ENCODE peak calls at places on chromosomes 1 and 21, in five cellular contexts. U is hypothalamus, J is HTR-8/SVneo, B is NCI-H1092, G is activated T-helper 1 cell treated with Interleukin-2 at 50 U/mL for 16 hours. Y is an unnamed sample.

GRCh38 chr1:234887026-234887910 is 241.4 kb downstream of the TOMM20 start:
- DNase-seq in U (no peak), J (no peak), B (no peak), G (no peak), Y (no peak)

GRCh38 chr1:163399976-163400375 is 78.2 kb downstream of the NUF2 start:
- DNase-seq in U (peak), J (no peak), B (peak), G (no peak), Y (no peak)

GRCh38 chr1:71049951-71050598 is 2.5 kb upstream of the PTGER3 start:
- DNase-seq in U (no peak), J (peak), B (peak), G (no peak), Y (peak)

GRCh38 chr1:201311356-201312011 is 28.2 kb downstream of the PKP1 start:
- DNase-seq in U (no peak), J (no peak), B (no peak), G (no peak), Y (no peak)

GRCh38 chr1:36351222-36351977 is 28.0 kb upstream of the EVA1B start:
- DNase-seq in U (no peak), J (peak), B (no peak), G (no peak), Y (peak)

GRCh38 chr1:51569284-51570062 is 47.4 kb upstream of the OSBPL9 start:
- DNase-seq in U (no peak), J (peak), B (no peak), G (no peak), Y (no peak)

GRCh38 chr1:3481836-3482589 is 27.5 kb downstream of the ARHGEF16 start:
- DNase-seq in U (no peak), J (peak), B (no peak), G (no peak), Y (no peak)

GRCh38 chr1:164868990-164869389 is 310.0 kb downstream of the PBX1 start:
- DNase-seq in U (no peak), J (no peak), B (no peak), G (no peak), Y (no peak)

GRCh38 chr21:31622397-31622796 is 37.1 kb upstream of the SOD1 start:
- DNase-seq in U (no peak), J (no peak), B (no peak), G (no peak), Y (no peak)

GRCh38 chr1:157080714-157081113 is 18.9 kb downstream of the ETV3L start:
- DNase-seq in U (no peak), J (no peak), B (no peak), G (no peak), Y (no peak)

GRCh38 chr1:74356493-74356892 is 121.3 kb downstream of the TNNI3K start:
- DNase-seq in U (no peak), J (no peak), B (no peak), G (no peak), Y (no peak)

GRCh38 chr1:116164890-116165176 is 53.6 kb downstream of the MAB21L3 start:
- DNase-seq in U (no peak), J (no peak), B (no peak), G (no peak), Y (no peak)

GRCh38 chr1:28887418-28887834 is 26.9 kb upstream of the EPB41 start:
- DNase-seq in U (no peak), J (no peak), B (no peak), G (peak), Y (no peak)

GRCh38 chr1:205750683-205751651 is 985 bp upstream of the NUCKS1 start:
- DNase-seq in U (no peak), J (no peak), B (no peak), G (no peak), Y (no peak)

GRCh38 chr1:110200666-110201065 is 9.4 kb upstream of the KCNC4 start:
- DNase-seq in U (no peak), J (no peak), B (no peak), G (no peak), Y (no peak)

GRCh38 chr21:45401054-45401518 is 3.9 kb upstream of the COL18A1 start:
- DNase-seq in U (no peak), J (no peak), B (no peak), G (no peak), Y (no peak)

GRCh38 chr21:46634966-46635323 is 529 bp upstream of the PRMT2 start:
- DNase-seq in U (peak), J (peak), B (peak), G (no peak), Y (peak)

GRCh38 chr1:84855168-84855567 is 37.8 kb downstream of the LPAR3 start:
- DNase-seq in U (no peak), J (no peak), B (no peak), G (no peak), Y (no peak)

GRCh38 chr21:34110594-34111202 is 37.3 kb downstream of the MRPS6 start:
- DNase-seq in U (no peak), J (no peak), B (no peak), G (no peak), Y (no peak)

GRCh38 chr1:232380556-232380955 is 249.4 kb downstream of the SIPA1L2 start:
- DNase-seq in U (no peak), J (no peak), B (no peak), G (no peak), Y (no peak)

GRCh38 chr1:20166047-20166446 is 19.8 kb upstream of the UBXN10 start:
- DNase-seq in U (no peak), J (no peak), B (no peak), G (no peak), Y (no peak)

GRCh38 chr1:1531947-1532346 is 8.5 kb downstream of the TMEM240 start:
- DNase-seq in U (no peak), J (no peak), B (no peak), G (no peak), Y (no peak)

GRCh38 chr1:110605901-110606783 is at the start of gene KCNA2:
- DNase-seq in U (peak), J (peak), B (peak), G (no peak), Y (peak)

GRCh38 chr1:234969630-234970370 is 158.8 kb downstream of the TOMM20 start:
- DNase-seq in U (peak), J (peak), B (peak), G (no peak), Y (peak)

Y was measured in NCI-H2227 treated with DMSO at 0.1 percent for 48 hours.